ENCODE peak calls at places on chromosomes 16 and 17, in six cellular contexts. One of them, this sample, is unnamed.

GRCh38 chr16:79269211-79269863 is 331.2 kb downstream of the MAF start:
- DNase-seq in AG20443: no peak
- DNase-seq in H54: no peak
- DNase-seq in GM04504: no peak
- DNase-seq in WTC11: no peak
- DNase-seq in H1: no peak
- DNase-seq in this sample: no peak

GRCh38 chr16:67301080-67301757 is 21.9 kb downstream of the PLEKHG4 start:
- DNase-seq in H54: no peak
- DNase-seq in AG20443: peak; percentile 50
- DNase-seq in GM04504: no peak
- DNase-seq in H1: no peak
- DNase-seq in WTC11: no peak
- DNase-seq in this sample: peak; percentile 85

GRCh38 chr17:68172461-68172954 is 75.3 kb upstream of the AMZ2 start:
- DNase-seq in H54: no peak
- DNase-seq in GM04504: peak; percentile 20
- DNase-seq in AG20443: peak; percentile 53
- DNase-seq in H1: no peak
- DNase-seq in WTC11: peak; percentile 84
- DNase-seq in this sample: no peak

GRCh38 chr17:43662432-43663141 is 865 bp upstream of the MEOX1 start:
- DNase-seq in AG20443: no peak
- DNase-seq in GM04504: no peak
- DNase-seq in H1: no peak
- DNase-seq in WTC11: no peak
- DNase-seq in H54: no peak
- DNase-seq in this sample: no peak

GRCh38 chr16:70454221-70455034 is at the start of gene FCSK:
- DNase-seq in AG20443: peak; percentile 84
- DNase-seq in GM04504: no peak
- DNase-seq in H54: peak; percentile 80
- DNase-seq in H1: no peak
- DNase-seq in WTC11: peak; percentile 84
- DNase-seq in this sample: peak; percentile 98

GRCh38 chr17:65163990-65164495 is 26.9 kb downstream of the RGS9 start:
- DNase-seq in H54: peak; percentile 76
- DNase-seq in GM04504: peak; percentile 46
- DNase-seq in AG20443: peak; percentile 60
- DNase-seq in WTC11: no peak
- DNase-seq in H1: no peak
- DNase-seq in this sample: no peak

GRCh38 chr17:75854111-75854748 is 905 bp downstream of the WBP2 start:
- DNase-seq in H1: no peak
- DNase-seq in AG20443: peak; percentile 77
- DNase-seq in GM04504: peak; percentile 56
- DNase-seq in H54: peak; percentile 92
- DNase-seq in WTC11: no peak
- DNase-seq in this sample: peak; percentile 94

GRCh38 chr17:76683011-76683755 is 27.6 kb downstream of the MXRA7 start:
- DNase-seq in H1: no peak
- DNase-seq in H54: no peak
- DNase-seq in WTC11: peak; percentile 66
- DNase-seq in AG20443: no peak
- DNase-seq in GM04504: no peak
- DNase-seq in this sample: no peak

GRCh38 chr17:14552311-14552710 is 251.4 kb downstream of the HS3ST3B1 start:
- DNase-seq in H1: no peak
- DNase-seq in AG20443: no peak
- DNase-seq in WTC11: no peak
- DNase-seq in GM04504: no peak
- DNase-seq in H54: no peak
- DNase-seq in this sample: no peak

GRCh38 chr17:37527249-37527851 is 37.7 kb downstream of the DUSP14 start:
- DNase-seq in WTC11: no peak
- DNase-seq in H54: peak; percentile 19
- DNase-seq in AG20443: peak; percentile 65
- DNase-seq in H1: no peak
- DNase-seq in GM04504: peak; percentile 24
- DNase-seq in this sample: no peak

GRCh38 chr17:7478276-7479138 is 924 bp downstream of the ZBTB4 start:
- DNase-seq in WTC11: peak; percentile 51
- DNase-seq in GM04504: peak; percentile 10
- DNase-seq in H1: no peak
- DNase-seq in AG20443: peak; percentile 62
- DNase-seq in H54: peak; percentile 57
- DNase-seq in this sample: peak; percentile 94

GRCh38 chr17:44887971-44888955 is 11.0 kb downstream of the EFTUD2 start:
- DNase-seq in WTC11: no peak
- DNase-seq in AG20443: no peak
- DNase-seq in GM04504: no peak
- DNase-seq in H1: no peak
- DNase-seq in H54: no peak
- DNase-seq in this sample: peak; percentile 50

GRCh38 chr16:52069866-52070265 is 477.1 kb downstream of the TOX3 start:
- DNase-seq in WTC11: no peak
- DNase-seq in H1: no peak
- DNase-seq in GM04504: peak; percentile 3
- DNase-seq in AG20443: peak; percentile 23
- DNase-seq in H54: no peak
- DNase-seq in this sample: no peak

This sample was measured in osteoblast.